ENCODE peak calls at places on chromosomes 16 and 17, in six cellular contexts. W is T-helper 9 cell; X is ELF-1; G is myocyte; S is NCI-H1436; V is stimulated activated CD4-positive, alpha-beta T cell treated with anti-CD3 and anti-CD28 coated beads, Interleukin-2, amount 100 ng/mL, for 24 hours. E is an unnamed sample.

GRCh38 chr17:45063198-45063597 is 2.1 kb downstream of the NMT1 start:
- DNase-seq in G (no peak), S (no peak), W (no peak), X (no peak), V (no peak), E (no peak)

GRCh38 chr17:5826384-5826783 is 242.1 kb upstream of the NLRP1 start:
- DNase-seq in S (no peak), W (no peak), V (no peak), X (no peak), G (no peak), E (no peak)

GRCh38 chr17:83199500-83200201 is 120.2 kb downstream of the METRNL start:
- DNase-seq in G (peak), X (no peak), S (no peak), W (no peak), V (peak), E (peak)

GRCh38 chr16:2798723-2799204 is 494 bp downstream of the PRSS41 start:
- DNase-seq in S (no peak), W (no peak), G (no peak), V (no peak), X (no peak), E (peak)

GRCh38 chr16:85481206-85481605 is 131.9 kb upstream of the GSE1 start:
- DNase-seq in G (no peak), X (no peak), S (no peak), V (no peak), W (no peak), E (no peak)

GRCh38 chr17:7177954-7178477 is 1.2 kb downstream of the ASGR1 start:
- DNase-seq in W (no peak), G (no peak), X (peak), S (no peak), V (no peak), E (no peak)

GRCh38 chr17:73027130-73027741 is 65.3 kb downstream of the SLC39A11 start:
- DNase-seq in V (no peak), S (no peak), W (no peak), G (peak), X (no peak), E (no peak)

GRCh38 chr17:208429-208828 is 27.0 kb upstream of the DOC2B start:
- DNase-seq in G (no peak), W (no peak), S (no peak), X (no peak), V (no peak), E (no peak)

GRCh38 chr16:50597563-50598255 is 49.5 kb downstream of the NKD1 start:
- DNase-seq in W (no peak), G (no peak), V (no peak), S (no peak), X (no peak), E (no peak)

GRCh38 chr17:31509095-31509804 is 117.8 kb downstream of the RAB11FIP4 start:
- DNase-seq in X (no peak), G (no peak), S (no peak), W (no peak), V (peak), E (no peak)

GRCh38 chr17:82876602-82877391 is 37.0 kb upstream of the ZNF750 start:
- DNase-seq in G (peak), S (no peak), V (no peak), W (no peak), X (peak), E (peak)

GRCh38 chr17:29076087-29076486 is 33.1 kb downstream of the PIPOX start:
- DNase-seq in W (no peak), S (no peak), G (no peak), X (no peak), V (no peak), E (no peak)

GRCh38 chr17:76442341-76443338 is 10.3 kb downstream of the UBE2O start:
- DNase-seq in X (no peak), G (no peak), S (no peak), V (no peak), W (no peak), E (no peak)

GRCh38 chr17:64160378-64160777 is 30.4 kb upstream of the ERN1 start:
- DNase-seq in S (no peak), W (no peak), X (no peak), G (no peak), V (no peak), E (no peak)

GRCh38 chr17:77608431-77608830 is 350.1 kb upstream of the TNRC6C start:
- DNase-seq in V (no peak), W (no peak), X (no peak), S (no peak), G (no peak), E (peak)

GRCh38 chr17:7586673-7587419 is 3.0 kb downstream of the SOX15 start:
- DNase-seq in V (no peak), S (no peak), W (no peak), G (peak), X (peak), E (no peak)

GRCh38 chr16:2586901-2587480 is 49.2 kb downstream of the PDPK1 start:
- DNase-seq in G (no peak), S (no peak), X (no peak), W (no peak), V (no peak), E (peak)

GRCh38 chr17:77037943-77038342 is 102.8 kb upstream of the SEC14L1 start:
- DNase-seq in W (no peak), S (no peak), G (no peak), X (no peak), V (no peak), E (no peak)

GRCh38 chr16:77387810-77388209 is 47.0 kb downstream of the ADAMTS18 start:
- DNase-seq in W (no peak), V (no peak), X (peak), S (no peak), G (no peak), E (no peak)

GRCh38 chr16:80909720-80910119 is 97.0 kb downstream of the CMC2 start:
- DNase-seq in V (no peak), W (no peak), X (no peak), S (no peak), G (no peak), E (no peak)

GRCh38 chr17:50642722-50643656 is 8.3 kb downstream of the ABCC3 start:
- DNase-seq in X (no peak), W (no peak), V (no peak), S (no peak), G (no peak), E (no peak)

GRCh38 chr17:45677770-45678169 is 106.3 kb upstream of the CRHR1 start:
- DNase-seq in W (no peak), X (no peak), V (no peak), G (peak), S (no peak), E (no peak)

GRCh38 chr17:63995626-63996025 is 2.5 kb upstream of the PRR29 start:
- DNase-seq in S (no peak), W (no peak), V (no peak), G (no peak), X (no peak), E (peak)

GRCh38 chr16:69859105-69859969 is 91.8 kb upstream of the CLEC18A start:
- DNase-seq in X (peak), S (peak), W (no peak), G (peak), V (peak), E (no peak)

GRCh38 chr17:7261377-7262191 is 694 bp downstream of the CLDN7 start:
- DNase-seq in G (no peak), V (peak), S (no peak), W (no peak), X (peak), E (peak)

GRCh38 chr16:86772231-86772510 is 193.8 kb downstream of the FOXL1 start:
- DNase-seq in S (no peak), W (no peak), X (no peak), V (no peak), G (no peak), E (no peak)

GRCh38 chr16:11155284-11155806 is 100.7 kb downstream of the SOCS1 start:
- DNase-seq in W (no peak), X (no peak), V (peak), G (no peak), S (no peak), E (no peak)

GRCh38 chr17:37450090-37450489 is 39.6 kb upstream of the DUSP14 start:
- DNase-seq in V (no peak), W (no peak), G (no peak), X (peak), S (no peak), E (no peak)

GRCh38 chr17:79874329-79874981 is 35.2 kb upstream of the CBX4 start:
- DNase-seq in X (no peak), S (peak), G (peak), W (no peak), V (no peak), E (no peak)

GRCh38 chr16:86732621-86733297 is 154.4 kb downstream of the FOXL1 start:
- DNase-seq in S (no peak), X (peak), G (no peak), V (no peak), W (no peak), E (no peak)

GRCh38 chr16:83513006-83513755 is 294.6 kb upstream of the HSBP1 start:
- DNase-seq in X (no peak), S (no peak), V (peak), G (peak), W (no peak), E (no peak)

GRCh38 chr16:68380676-68381362 is 67.5 kb downstream of the SMPD3 start:
- DNase-seq in X (no peak), V (no peak), S (no peak), G (no peak), W (no peak), E (no peak)

E was measured in upper lobe of right lung.